ENCODE peak calls at places on chromosomes 3 and 15, in ten cellular contexts. One of them, this sample, is unnamed.

GRCh38 chr3:119018690-119019463 is 15.8 kb downstream of the IGSF11 start:
- DNase-seq in body of pancreas: no peak
- DNase-seq in breast epithelium: peak; percentile 54
- DNase-seq in suprapubic skin: no peak
- DNase-seq in ovary: no peak
- DNase-seq in adrenal gland: no peak
- DNase-seq in IMR-90: no peak
- DNase-seq in A549: no peak
- DNase-seq in K562: no peak
- DNase-seq in stomach: no peak
- DNase-seq in this sample: no peak

GRCh38 chr3:149077638-149078037 is 8.7 kb downstream of the HLTF start:
- DNase-seq in stomach: no peak
- DNase-seq in IMR-90: peak; percentile 43
- DNase-seq in K562: no peak
- DNase-seq in adrenal gland: no peak
- DNase-seq in ovary: no peak
- DNase-seq in breast epithelium: no peak
- DNase-seq in suprapubic skin: no peak
- DNase-seq in A549: no peak
- DNase-seq in body of pancreas: no peak
- DNase-seq in this sample: no peak

GRCh38 chr15:43187544-43188155 is 2.4 kb downstream of the CCNDBP1 start:
- DNase-seq in ovary: no peak
- DNase-seq in A549: peak; percentile 51
- DNase-seq in body of pancreas: no peak
- DNase-seq in K562: no peak
- DNase-seq in stomach: no peak
- DNase-seq in breast epithelium: no peak
- DNase-seq in suprapubic skin: no peak
- DNase-seq in IMR-90: peak; percentile 80
- DNase-seq in adrenal gland: no peak
- DNase-seq in this sample: no peak

GRCh38 chr15:67135494-67135893 is 70.1 kb downstream of the SMAD3 start:
- DNase-seq in breast epithelium: no peak
- DNase-seq in body of pancreas: no peak
- DNase-seq in suprapubic skin: no peak
- DNase-seq in K562: no peak
- DNase-seq in adrenal gland: no peak
- DNase-seq in IMR-90: peak; percentile 93
- DNase-seq in ovary: no peak
- DNase-seq in stomach: no peak
- DNase-seq in A549: peak; percentile 90
- DNase-seq in this sample: no peak

GRCh38 chr3:138253609-138254008 is 66.5 kb downstream of the ARMC8 start:
- DNase-seq in breast epithelium: no peak
- DNase-seq in suprapubic skin: no peak
- DNase-seq in ovary: no peak
- DNase-seq in body of pancreas: no peak
- DNase-seq in IMR-90: peak; percentile 3
- DNase-seq in stomach: no peak
- DNase-seq in K562: no peak
- DNase-seq in adrenal gland: no peak
- DNase-seq in A549: no peak
- DNase-seq in this sample: no peak

GRCh38 chr3:37899101-37899707 is 37.5 kb downstream of the CTDSPL start:
- DNase-seq in IMR-90: no peak
- DNase-seq in body of pancreas: no peak
- DNase-seq in adrenal gland: no peak
- DNase-seq in suprapubic skin: no peak
- DNase-seq in A549: no peak
- DNase-seq in K562: no peak
- DNase-seq in breast epithelium: no peak
- DNase-seq in ovary: no peak
- DNase-seq in stomach: no peak
- DNase-seq in this sample: no peak

GRCh38 chr3:47413751-47414150 is 32.9 kb downstream of the PTPN23 start:
- DNase-seq in adrenal gland: no peak
- DNase-seq in suprapubic skin: no peak
- DNase-seq in A549: no peak
- DNase-seq in breast epithelium: peak; percentile 55
- DNase-seq in ovary: no peak
- DNase-seq in IMR-90: no peak
- DNase-seq in body of pancreas: no peak
- DNase-seq in stomach: no peak
- DNase-seq in K562: no peak
- DNase-seq in this sample: no peak

GRCh38 chr3:101070260-101071121 is 77.3 kb upstream of the ABI3BP start:
- DNase-seq in suprapubic skin: no peak
- DNase-seq in breast epithelium: no peak
- DNase-seq in body of pancreas: peak; percentile 74
- DNase-seq in A549: peak; percentile 72
- DNase-seq in ovary: no peak
- DNase-seq in K562: peak; percentile 36
- DNase-seq in stomach: peak; percentile 83
- DNase-seq in adrenal gland: peak; percentile 29
- DNase-seq in IMR-90: no peak
- DNase-seq in this sample: peak; percentile 88

GRCh38 chr15:68203956-68204355 is 1.2 kb downstream of the CALML4 start:
- DNase-seq in ovary: no peak
- DNase-seq in suprapubic skin: peak; percentile 34
- DNase-seq in adrenal gland: no peak
- DNase-seq in A549: no peak
- DNase-seq in breast epithelium: no peak
- DNase-seq in K562: no peak
- DNase-seq in body of pancreas: no peak
- DNase-seq in stomach: peak; percentile 23
- DNase-seq in IMR-90: no peak
- DNase-seq in this sample: peak; percentile 37

GRCh38 chr3:161914703-161915102 is 418.1 kb downstream of the OTOL1 start:
- DNase-seq in suprapubic skin: no peak
- DNase-seq in breast epithelium: no peak
- DNase-seq in A549: peak; percentile 42
- DNase-seq in K562: no peak
- DNase-seq in body of pancreas: no peak
- DNase-seq in IMR-90: peak; percentile 59
- DNase-seq in ovary: peak; percentile 23
- DNase-seq in stomach: no peak
- DNase-seq in adrenal gland: peak; percentile 16
- DNase-seq in this sample: no peak

GRCh38 chr15:34264070-34264469 is 39.3 kb downstream of the EMC4 start:
- DNase-seq in ovary: no peak
- DNase-seq in breast epithelium: no peak
- DNase-seq in body of pancreas: no peak
- DNase-seq in adrenal gland: no peak
- DNase-seq in IMR-90: no peak
- DNase-seq in stomach: no peak
- DNase-seq in A549: no peak
- DNase-seq in K562: no peak
- DNase-seq in suprapubic skin: no peak
- DNase-seq in this sample: no peak

GRCh38 chr3:50078622-50079021 is 10.1 kb upstream of the RBM5 start:
- DNase-seq in K562: no peak
- DNase-seq in breast epithelium: no peak
- DNase-seq in A549: no peak
- DNase-seq in ovary: no peak
- DNase-seq in body of pancreas: no peak
- DNase-seq in IMR-90: no peak
- DNase-seq in adrenal gland: no peak
- DNase-seq in stomach: no peak
- DNase-seq in suprapubic skin: no peak
- DNase-seq in this sample: no peak

GRCh38 chr3:33231755-33232465 is 13.3 kb upstream of the SUSD5 start:
- DNase-seq in K562: no peak
- DNase-seq in breast epithelium: no peak
- DNase-seq in stomach: no peak
- DNase-seq in suprapubic skin: no peak
- DNase-seq in adrenal gland: no peak
- DNase-seq in body of pancreas: no peak
- DNase-seq in ovary: no peak
- DNase-seq in IMR-90: no peak
- DNase-seq in A549: no peak
- DNase-seq in this sample: no peak

GRCh38 chr3:169871129-169871886 is 1.6 kb upstream of the LRRC31 start:
- DNase-seq in A549: no peak
- DNase-seq in suprapubic skin: no peak
- DNase-seq in K562: no peak
- DNase-seq in adrenal gland: no peak
- DNase-seq in ovary: no peak
- DNase-seq in stomach: peak; percentile 78
- DNase-seq in body of pancreas: no peak
- DNase-seq in breast epithelium: peak; percentile 21
- DNase-seq in IMR-90: no peak
- DNase-seq in this sample: no peak

DNA sequence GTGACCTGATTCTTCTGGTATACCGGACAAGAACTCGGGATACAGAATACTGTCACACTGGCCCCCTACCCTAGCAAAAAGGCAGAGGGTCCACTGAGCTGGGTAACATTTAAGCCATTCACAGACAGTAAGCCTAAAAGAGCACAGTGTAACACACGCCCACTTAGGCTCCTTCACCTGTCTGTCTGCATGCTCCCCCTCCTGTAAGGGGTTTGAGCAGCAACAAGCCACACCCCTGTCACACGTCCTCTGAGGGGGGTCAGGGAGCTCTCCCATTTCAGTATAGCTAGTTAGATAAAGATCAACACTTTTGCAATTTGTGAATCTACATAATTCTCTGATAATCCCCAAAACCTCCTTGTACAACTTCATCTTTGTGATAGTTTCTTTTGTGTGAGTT is 586.3 kb upstream of the LMCD1 start:
- DNase-seq in A549: no peak
- DNase-seq in body of pancreas: no peak
- DNase-seq in ovary: no peak
- DNase-seq in K562: no peak
- DNase-seq in breast epithelium: no peak
- DNase-seq in adrenal gland: no peak
- DNase-seq in IMR-90: no peak
- DNase-seq in stomach: no peak
- DNase-seq in suprapubic skin: no peak
- DNase-seq in this sample: no peak
- TF ChIP-seq POLR2A in A549: no peak
- TF ChIP-seq POLR2A in body of pancreas: no peak
- TF ChIP-seq POLR2A in ovary: no peak
- TF ChIP-seq POLR2A in K562: no peak
- TF ChIP-seq POLR2A in breast epithelium: no peak
- TF ChIP-seq POLR2A in adrenal gland: no peak
- TF ChIP-seq POLR2A in IMR-90: no peak
- TF ChIP-seq POLR2A in stomach: no peak
- TF ChIP-seq POLR2A in suprapubic skin: no peak
- TF ChIP-seq POLR2A in this sample: no peak

DNA sequence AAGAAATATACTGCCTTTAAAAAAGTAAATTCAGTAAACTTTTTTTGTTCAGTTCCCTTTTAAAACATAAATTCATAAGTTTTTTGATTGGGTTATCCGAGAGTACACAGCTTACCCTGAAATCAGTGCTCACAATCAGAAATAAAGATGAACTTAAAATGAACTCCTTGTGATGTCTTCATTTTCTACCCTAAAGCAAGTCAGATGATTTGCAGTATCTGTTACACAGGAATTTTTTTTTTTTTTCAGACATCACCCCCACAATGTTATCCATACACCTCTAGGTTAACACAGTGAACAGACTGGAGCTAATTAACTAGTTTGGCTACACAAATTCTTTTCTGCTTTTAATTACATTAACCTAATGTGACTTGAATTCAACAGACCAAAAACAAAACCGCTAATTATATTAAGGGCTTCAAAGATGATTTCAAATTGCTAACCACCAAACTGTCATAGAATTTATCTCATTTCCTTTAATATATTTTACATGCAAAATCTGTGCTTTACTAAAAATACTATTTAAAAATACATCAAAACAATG is 1042.0 kb downstream of the ROBO1 start:
- DNase-seq in A549: no peak
- DNase-seq in adrenal gland: no peak
- DNase-seq in K562: no peak
- DNase-seq in suprapubic skin: no peak
- DNase-seq in IMR-90: no peak
- DNase-seq in ovary: no peak
- DNase-seq in breast epithelium: no peak
- DNase-seq in stomach: no peak
- DNase-seq in body of pancreas: no peak
- DNase-seq in this sample: no peak
- H3K4me1 ChIP-seq in A549: peaks cover 18% of the 10 kb centered on the region
- H3K4me1 ChIP-seq in adrenal gland: no peaks in the 10 kb centered on the region
- H3K4me1 ChIP-seq in K562: no peaks in the 10 kb centered on the region
- H3K4me1 ChIP-seq in suprapubic skin: peaks cover 23% of the 10 kb centered on the region
- H3K4me1 ChIP-seq in IMR-90: peaks cover 2% of the 10 kb centered on the region
- H3K4me1 ChIP-seq in ovary: peaks cover 1% of the 10 kb centered on the region
- H3K4me1 ChIP-seq in breast epithelium: no peaks in the 10 kb centered on the region
- H3K4me1 ChIP-seq in stomach: peaks cover 25% of the 10 kb centered on the region
- H3K4me1 ChIP-seq in body of pancreas: no peaks in the 10 kb centered on the region
- H3K4me1 ChIP-seq in this sample: no peaks in the 10 kb centered on the region

DNA sequence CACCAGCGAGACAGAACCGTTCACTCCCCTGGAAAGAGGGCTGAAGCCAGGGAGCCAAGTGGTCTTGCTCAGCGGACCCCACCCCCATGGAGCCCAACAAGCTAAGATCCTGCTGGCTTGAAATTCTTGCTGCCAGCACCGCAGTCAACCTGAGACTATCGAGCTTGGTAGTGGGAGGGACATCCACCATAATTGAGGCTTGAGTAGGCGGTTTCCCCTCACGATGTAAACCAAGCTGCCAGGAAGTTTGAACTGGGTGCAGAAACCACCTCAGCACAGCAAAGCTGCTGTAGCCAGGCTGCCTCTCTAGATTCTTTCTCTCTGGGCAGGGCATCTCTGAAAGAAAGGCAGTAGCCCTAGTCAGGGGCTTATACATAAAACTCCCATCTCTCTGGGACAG is 151.0 kb downstream of the MBNL1 start:
- DNase-seq in IMR-90: no peak
- DNase-seq in stomach: no peak
- DNase-seq in breast epithelium: no peak
- DNase-seq in A549: no peak
- DNase-seq in suprapubic skin: no peak
- DNase-seq in K562: no peak
- DNase-seq in ovary: no peak
- DNase-seq in adrenal gland: no peak
- DNase-seq in body of pancreas: no peak
- DNase-seq in this sample: no peak
- TF ChIP-seq POLR2A in IMR-90: no peak
- TF ChIP-seq POLR2A in stomach: no peak
- TF ChIP-seq POLR2A in breast epithelium: no peak
- TF ChIP-seq POLR2A in A549: no peak
- TF ChIP-seq POLR2A in suprapubic skin: no peak
- TF ChIP-seq POLR2A in K562: no peak
- TF ChIP-seq POLR2A in ovary: no peak
- TF ChIP-seq POLR2A in adrenal gland: no peak
- TF ChIP-seq POLR2A in body of pancreas: no peak
- TF ChIP-seq POLR2A in this sample: no peak

DNA sequence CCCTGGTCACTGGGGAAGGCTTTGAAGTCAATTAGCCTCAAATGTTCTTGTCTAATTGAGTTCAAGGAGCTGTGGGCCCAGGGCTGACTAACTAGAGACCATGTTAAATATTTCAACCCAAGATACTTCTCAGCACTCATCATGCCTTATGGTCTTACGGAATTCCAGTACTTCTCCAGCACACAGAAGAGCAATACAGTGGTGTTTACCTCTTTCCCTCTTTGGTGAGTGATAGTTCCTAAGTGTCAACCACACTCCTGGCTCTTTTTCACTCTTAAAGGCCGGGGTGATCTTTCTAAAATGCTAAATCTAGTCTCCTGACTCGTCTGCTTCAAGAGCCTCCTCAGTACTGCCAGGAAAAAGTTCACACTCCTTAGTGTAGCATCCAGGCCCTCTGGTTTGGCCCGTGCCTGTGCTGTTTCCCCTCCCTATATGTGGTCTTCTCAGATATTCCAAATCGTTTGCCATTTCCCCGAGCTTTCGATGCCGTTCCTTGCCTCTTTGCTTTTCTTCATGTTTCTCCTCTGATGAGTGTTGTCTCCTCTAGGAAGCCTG is 4.7 kb downstream of the MYZAP start:
- DNase-seq in body of pancreas: no peak
- DNase-seq in ovary: no peak
- DNase-seq in suprapubic skin: peak; percentile 9
- DNase-seq in IMR-90: no peak
- DNase-seq in breast epithelium: no peak
- DNase-seq in A549: no peak
- DNase-seq in adrenal gland: no peak
- DNase-seq in K562: no peak
- DNase-seq in stomach: no peak
- DNase-seq in this sample: no peak
- H3K4me1 ChIP-seq in body of pancreas: peaks cover 83% of the 10 kb centered on the region
- H3K4me1 ChIP-seq in ovary: peaks cover 14% of the 10 kb centered on the region
- H3K4me1 ChIP-seq in suprapubic skin: peaks cover 47% of the 10 kb centered on the region
- H3K4me1 ChIP-seq in IMR-90: no peaks in the 10 kb centered on the region
- H3K4me1 ChIP-seq in breast epithelium: no peaks in the 10 kb centered on the region
- H3K4me1 ChIP-seq in A549: peaks cover 6% of the 10 kb centered on the region
- H3K4me1 ChIP-seq in adrenal gland: peaks cover 32% of the 10 kb centered on the region
- H3K4me1 ChIP-seq in K562: no peaks in the 10 kb centered on the region
- H3K4me1 ChIP-seq in stomach: peaks cover 91% of the 10 kb centered on the region
- H3K4me1 ChIP-seq in this sample: peaks cover 47% of the 10 kb centered on the region